ENCODE peak calls at places on chromosomes 16 and 17, in seven cellular contexts. Z is endothelial cell, R is T-helper 1 cell, E is GM12865, S is HS-5, X is activated T-cell treated with anti-CD3 and anti-CD28 coated beads for 1 hour, F is myocyte. O is an unnamed sample.

GRCh38 chr17:80279895-80280294 is 19.2 kb downstream of the RNF213 start:
- DNase-seq in Z (no peak), R (no peak), E (no peak), S (no peak), X (no peak), F (peak; percentile 73), O (no peak)

GRCh38 chr16:14125030-14125681 is 54.0 kb downstream of the MRTFB start:
- DNase-seq in Z (no peak), R (no peak), E (no peak), S (no peak), X (no peak), F (no peak), O (no peak)

GRCh38 chr16:54359555-54359954 is 73.0 kb upstream of the IRX3 start:
- DNase-seq in Z (no peak), R (no peak), E (no peak), S (no peak), X (no peak), F (no peak), O (no peak)

GRCh38 chr16:555528-556478 is 4.4 kb upstream of the PRR35 start:
- DNase-seq in Z (no peak), R (no peak), E (no peak), S (no peak), X (no peak), F (peak; percentile 70), O (no peak)

GRCh38 chr16:11497851-11498289 is 88.8 kb downstream of the LITAF start:
- DNase-seq in Z (no peak), R (no peak), E (no peak), S (no peak), X (no peak), F (peak; percentile 47), O (no peak)

GRCh38 chr17:75267403-75268232 is 3.4 kb downstream of the MIF4GD start:
- DNase-seq in Z (peak; percentile 35), R (no peak), E (peak; percentile 49), S (no peak), X (no peak), F (no peak), O (no peak)

GRCh38 chr17:75152971-75153853 is 1.1 kb downstream of the JPT1 start:
- DNase-seq in Z (peak; percentile 21), R (no peak), E (peak; percentile 68), S (no peak), X (no peak), F (no peak), O (no peak)

GRCh38 chr16:81376880-81377279 is 62.1 kb downstream of the GAN start:
- DNase-seq in Z (no peak), R (no peak), E (no peak), S (no peak), X (no peak), F (no peak), O (no peak)

GRCh38 chr17:48643697-48644012 is 17.5 kb upstream of the HOXB9 start:
- DNase-seq in Z (no peak), R (no peak), E (no peak), S (no peak), X (no peak), F (no peak), O (no peak)

GRCh38 chr16:70770968-70771552 is 29.9 kb downstream of the VAC14 start:
- DNase-seq in Z (peak; percentile 79), R (peak; percentile 35), E (peak; percentile 55), S (no peak), X (peak; percentile 46), F (peak; percentile 71), O (peak; percentile 58)

GRCh38 chr16:27174798-27175197 is 28.5 kb upstream of the KDM8 start:
- DNase-seq in Z (no peak), R (no peak), E (no peak), S (no peak), X (no peak), F (no peak), O (no peak)

GRCh38 chr17:51260960-51261958 is 913 bp downstream of the UTP18 start:
- DNase-seq in Z (peak; percentile 64), R (peak; percentile 74), E (peak; percentile 76), S (no peak), X (peak; percentile 70), F (peak; percentile 51), O (peak; percentile 60)

GRCh38 chr17:20092973-20093626 is 83.9 kb downstream of the SPECC1 start:
- DNase-seq in Z (no peak), R (no peak), E (no peak), S (no peak), X (no peak), F (no peak), O (no peak)

GRCh38 chr16:67945392-67945933 is 1.5 kb upstream of the LCAT start:
- DNase-seq in Z (no peak), R (no peak), E (no peak), S (no peak), X (no peak), F (peak; percentile 61), O (no peak)

GRCh38 chr17:2598166-2598565 is 4.7 kb downstream of the PAFAH1B1 start:
- DNase-seq in Z (no peak), R (no peak), E (no peak), S (peak; percentile 30), X (no peak), F (peak; percentile 51), O (no peak)

GRCh38 chr16:60203525-60204124 is 1469.5 kb upstream of the GOT2 start:
- DNase-seq in Z (peak; percentile 9), R (no peak), E (no peak), S (no peak), X (no peak), F (peak; percentile 41), O (no peak)

GRCh38 chr16:86961133-86961720 is 356.0 kb downstream of the C16orf95 start:
- DNase-seq in Z (no peak), R (no peak), E (no peak), S (no peak), X (no peak), F (peak; percentile 57), O (no peak)

GRCh38 chr17:28953444-28954118 is 2.3 kb upstream of the PHF12 start:
- DNase-seq in Z (peak; percentile 71), R (peak; percentile 37), E (peak; percentile 73), S (no peak), X (peak; percentile 30), F (peak; percentile 51), O (no peak)

O was measured in GM12891.